ENCODE peak calls at places on chromosomes 13 and 19, in ten cellular contexts. L is mesendoderm, F is HepG2, G is uterus, W is PC-3, J is cardiac fibroblast, Q is fibroblast of villous mesenchyme, V is astrocyte of the spinal cord, K is A549, B is kidney epithelial cell. M is an unnamed sample.

GRCh38 chr19:46904114-46905060 is 43.6 kb downstream of the ARHGAP35 start:
- DNase-seq in V (peak), W (no peak), K (no peak), L (peak), F (no peak), J (peak), G (peak), Q (peak), B (no peak), M (no peak)

GRCh38 chr13:113453962-113454361 is 674 bp upstream of the ADPRHL1 start:
- DNase-seq in Q (peak), G (peak), W (no peak), V (peak), F (no peak), J (peak), K (no peak), L (no peak), B (no peak), M (peak)

GRCh38 chr19:37466277-37466797 is 907 bp downstream of the ZNF569 start:
- DNase-seq in G (no peak), J (peak), F (no peak), B (no peak), V (peak), K (no peak), Q (no peak), L (peak), W (no peak), M (no peak)

GRCh38 chr13:94063096-94063495 is 416.4 kb downstream of the DCT start:
- DNase-seq in J (peak), Q (peak), B (no peak), L (no peak), V (peak), K (no peak), G (no peak), W (no peak), F (no peak), M (peak)

GRCh38 chr19:39140594-39140993 is 15.0 kb downstream of the PAK4 start:
- DNase-seq in Q (no peak), L (no peak), W (no peak), K (no peak), V (no peak), J (no peak), B (no peak), G (no peak), F (no peak), M (no peak)

GRCh38 chr13:113029487-113030258 is 60.7 kb downstream of the MCF2L start:
- DNase-seq in F (peak), G (no peak), K (peak), J (peak), W (peak), B (no peak), Q (peak), V (no peak), L (peak), M (no peak)

GRCh38 chr13:29706923-29707322 is 111.4 kb upstream of the SLC7A1 start:
- DNase-seq in L (no peak), B (no peak), G (no peak), V (no peak), F (no peak), K (no peak), Q (no peak), J (no peak), W (no peak), M (no peak)

GRCh38 chr13:113934576-113934975 is 39.3 kb downstream of the C13orf46 start:
- DNase-seq in W (no peak), J (no peak), L (no peak), B (no peak), G (peak), F (no peak), Q (no peak), K (no peak), V (no peak), M (no peak)

GRCh38 chr19:12364391-12365093 is 941 bp downstream of the ZNF442 start:
- DNase-seq in V (no peak), G (peak), Q (peak), L (peak), J (peak), B (no peak), K (no peak), F (no peak), W (no peak), M (no peak)

GRCh38 chr13:59425211-59425721 is 738.5 kb downstream of the DIAPH3 start:
- DNase-seq in L (no peak), G (no peak), W (no peak), J (peak), Q (peak), K (no peak), V (peak), B (no peak), F (no peak), M (peak)

GRCh38 chr19:47145639-47146486 is 15.2 kb downstream of the SAE1 start:
- DNase-seq in V (no peak), Q (no peak), K (no peak), L (no peak), F (no peak), B (no peak), G (no peak), W (no peak), J (no peak), M (no peak)

GRCh38 chr13:41386206-41386605 is 71.1 kb upstream of the RGCC start:
- DNase-seq in J (no peak), F (no peak), B (no peak), L (no peak), K (no peak), G (no peak), Q (no peak), V (no peak), W (no peak), M (no peak)
- H3K4me3 ChIP-seq in J (no peak), F (no peak), B (no peak), L (no peak), K (no peak), G (no peak), Q (no peak), V (no peak), W (no peak), M (no peak)

GRCh38 chr13:97221491-97221890 is 642 bp upstream of the MBNL2 start:
- DNase-seq in F (no peak), V (no peak), G (no peak), W (no peak), L (no peak), B (no peak), Q (peak), K (no peak), J (no peak), M (no peak)
- H3K4me3 ChIP-seq in F (peak), V (peak), G (peak), W (peak), L (no peak), B (no peak), Q (peak), K (peak), J (no peak), M (peak)

DNA sequence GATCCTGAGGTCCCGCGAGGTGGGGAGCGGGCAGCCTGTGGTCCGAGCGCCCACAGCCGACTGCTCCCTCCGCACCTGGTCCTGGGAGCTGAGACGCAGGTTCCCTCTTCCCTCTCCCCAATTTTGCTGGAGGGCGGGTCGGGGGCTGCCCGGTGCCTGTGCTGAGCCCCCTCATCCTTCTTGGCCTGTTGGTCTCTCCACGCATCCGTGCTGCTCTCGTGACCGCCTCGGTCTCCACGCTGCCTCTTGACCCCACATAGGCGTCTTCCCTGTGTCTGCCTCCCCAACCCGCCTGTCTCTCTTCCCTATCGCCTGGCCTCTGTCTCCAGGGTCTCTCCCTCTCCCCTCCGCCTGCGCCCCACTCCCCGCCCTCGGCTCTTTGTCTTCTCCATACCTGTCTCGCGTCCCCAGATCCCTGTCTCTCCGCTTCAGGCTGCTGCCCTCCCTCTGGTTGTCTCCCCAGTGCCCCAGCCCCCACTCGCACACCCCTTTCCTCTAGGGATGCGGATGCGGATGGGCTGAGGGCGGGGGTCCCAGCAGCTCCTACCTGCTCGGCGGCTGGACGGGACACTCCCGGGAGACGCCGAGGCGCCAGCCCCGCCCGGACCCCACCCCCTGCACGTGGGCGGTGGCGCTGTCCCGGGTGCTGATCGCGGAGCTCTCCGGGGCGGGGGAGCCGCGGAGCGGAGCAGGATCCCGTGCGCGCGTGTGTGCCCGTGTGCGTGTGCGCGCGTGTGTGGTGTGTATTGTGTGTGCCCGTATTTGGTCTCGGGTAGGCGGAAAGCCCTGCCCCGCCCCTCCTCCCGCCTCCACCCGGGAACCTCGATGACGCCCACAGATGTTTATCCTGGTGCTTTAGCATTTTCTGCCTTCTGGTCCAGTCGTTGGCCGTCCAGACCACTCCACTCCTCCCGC is at the start of gene SYT5:
- DNase-seq in J (no peak), F (no peak), G (no peak), W (peak), Q (peak), L (peak), B (no peak), V (no peak), K (peak), M (no peak)
- H3K4me3 ChIP-seq in J (peak), F (no peak), G (no peak), W (no peak), Q (peak), L (no peak), B (peak), V (peak), K (peak), M (peak)

GRCh38 chr19:14516048-14516534 is 2.1 kb downstream of the DNAJB1 start:
- DNase-seq in W (peak), Q (no peak), J (no peak), V (no peak), K (no peak), G (no peak), F (no peak), B (no peak), L (no peak), M (no peak)
- H3K4me3 ChIP-seq in W (peak), Q (peak), J (peak), V (peak), K (peak), G (peak), F (peak), B (peak), L (no peak), M (peak)

DNA sequence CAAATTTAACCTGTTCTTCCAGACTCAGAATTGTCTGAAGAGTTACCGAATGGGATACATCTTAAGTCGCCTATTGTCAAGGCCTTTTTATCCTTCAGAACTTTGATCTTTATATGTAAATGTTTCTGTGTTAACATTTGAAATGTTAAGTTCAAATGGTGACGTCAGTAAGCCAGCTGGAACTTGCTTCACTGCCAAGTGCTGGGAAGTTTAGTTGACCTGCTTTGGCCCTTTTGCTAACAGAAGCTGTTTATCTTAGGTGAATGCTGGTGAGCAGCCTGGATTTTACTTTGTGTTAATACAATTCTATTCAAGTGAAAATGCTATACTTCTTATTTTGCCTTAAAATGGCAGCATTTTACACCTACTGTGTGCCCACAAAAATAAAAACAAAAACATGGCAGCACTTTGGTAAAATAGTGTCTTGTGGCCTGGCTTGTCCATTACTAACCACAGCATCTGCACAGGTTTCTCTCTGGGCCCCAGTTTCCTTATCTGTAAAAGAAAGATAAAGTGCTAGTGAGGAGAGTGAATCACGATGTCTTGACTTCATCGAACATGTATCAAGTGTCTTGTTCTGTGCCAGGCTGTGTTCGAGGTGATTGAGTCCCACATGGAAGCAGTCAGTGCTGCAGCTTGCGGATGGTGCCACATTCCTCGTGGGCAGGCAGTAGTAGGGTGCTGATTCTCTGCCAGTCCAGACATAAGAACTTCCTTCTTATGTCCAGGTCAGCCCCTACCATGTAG is 2.2 kb downstream of the NAXD start:
- DNase-seq in F (peak), K (no peak), G (peak), W (no peak), L (no peak), Q (peak), J (peak), B (no peak), V (peak), M (peak)
- H3K4me3 ChIP-seq in F (no peak), K (no peak), G (peak), W (peak), L (no peak), Q (peak), J (peak), B (no peak), V (no peak), M (no peak)

M was measured in skeletal muscle cell.